ENCODE peak calls at places on chromosomes 5 and 9, in eight cellular contexts. E is neural progenitor cell, M is astrocyte, Y is GM23248, T is neuronal stem cell, C is H9, D is PC-3, R is adipocyte. S is an unnamed sample.
A peak's percentile ranks its signal among the peaks of the same experiment; 100 is the strongest.

GRCh38 chr9:5893591-5894236 is 3.0 kb downstream of the MLANA start:
- DNase-seq in R (no peak), M (no peak), Y (no peak), T (no peak), D (no peak), C (no peak), E (no peak), S (no peak)

GRCh38 chr9:92467511-92467910 is 14.8 kb downstream of the ASPN start:
- DNase-seq in R (no peak), E (no peak), D (no peak), T (no peak), M (no peak), Y (peak; percentile 5), C (no peak), S (no peak)

GRCh38 chr9:103802068-103802467 is 292.0 kb upstream of the SMC2 start:
- DNase-seq in C (no peak), D (no peak), Y (no peak), R (peak; percentile 18), M (peak; percentile 2), E (no peak), T (no peak), S (no peak)

GRCh38 chr9:78865757-78866156 is 568.8 kb downstream of the PSAT1 start:
- DNase-seq in M (no peak), Y (no peak), R (no peak), T (no peak), E (no peak), D (no peak), C (no peak), S (no peak)

GRCh38 chr5:114857951-114858401 is 311.7 kb downstream of the TRIM36 start:
- DNase-seq in C (peak; percentile 58), M (peak; percentile 4), E (peak; percentile 12), D (peak; percentile 2), R (peak; percentile 43), T (no peak), Y (peak; percentile 0), S (no peak)

GRCh38 chr5:149035282-149035882 is 27.5 kb downstream of the SH3TC2 start:
- DNase-seq in R (peak; percentile 92), M (peak; percentile 41), Y (peak; percentile 86), E (peak; percentile 77), C (peak; percentile 79), T (peak; percentile 48), D (peak; percentile 98), S (peak; percentile 56)

GRCh38 chr9:4662108-4662988 is at the start of gene PLPP6:
- DNase-seq in C (peak; percentile 95), Y (peak; percentile 94), T (peak; percentile 63), R (peak; percentile 94), E (peak; percentile 91), D (peak; percentile 90), M (peak; percentile 64), S (peak; percentile 78)

GRCh38 chr5:17258429-17258828 is 41.0 kb downstream of the BASP1 start:
- DNase-seq in Y (peak; percentile 65), D (peak; percentile 98), T (no peak), M (peak; percentile 45), E (no peak), C (no peak), R (no peak), S (no peak)

GRCh38 chr5:496028-496427 is 28.2 kb downstream of the SLC9A3 start:
- DNase-seq in Y (no peak), C (no peak), D (no peak), T (no peak), R (no peak), M (no peak), E (peak; percentile 34), S (no peak)

GRCh38 chr5:178339272-178339671 is 106.7 kb upstream of the PHYKPL start:
- DNase-seq in R (no peak), M (no peak), E (no peak), T (no peak), D (no peak), C (no peak), Y (no peak), S (no peak)

GRCh38 chr5:160493806-160494317 is 72.2 kb downstream of the PTTG1 start:
- DNase-seq in C (no peak), E (no peak), M (no peak), R (no peak), Y (peak; percentile 12), T (no peak), D (no peak), S (no peak)

GRCh38 chr9:16092627-16093091 is 539.8 kb downstream of the CCDC171 start:
- DNase-seq in T (no peak), R (peak; percentile 42), Y (no peak), M (no peak), D (no peak), E (no peak), C (no peak), S (peak; percentile 25)

GRCh38 chr9:127059648-127060365 is 62.6 kb downstream of the ANGPTL2 start:
- DNase-seq in T (no peak), D (no peak), R (no peak), M (no peak), Y (no peak), E (no peak), C (no peak), S (no peak)

GRCh38 chr5:125746936-125747335 is 676.3 kb upstream of the GRAMD2B start:
- DNase-seq in E (no peak), D (no peak), M (no peak), C (no peak), R (no peak), T (no peak), Y (no peak), S (no peak)

GRCh38 chr9:126147186-126147585 is 179.4 kb upstream of the MVB12B start:
- DNase-seq in E (no peak), R (no peak), T (no peak), Y (no peak), M (no peak), D (no peak), C (peak; percentile 26), S (no peak)

GRCh38 chr9:114250235-114250568 is 72.7 kb upstream of the ORM1 start:
- DNase-seq in D (no peak), C (no peak), Y (peak; percentile 96), T (no peak), M (peak; percentile 78), E (no peak), R (peak; percentile 99), S (no peak)

GRCh38 chr5:150442699-150443080 is 6.8 kb downstream of the RPS14 start:
- DNase-seq in T (no peak), D (no peak), R (no peak), M (no peak), E (no peak), C (no peak), Y (no peak), S (no peak)

GRCh38 chr9:76255781-76256455 is 138.3 kb downstream of the RFK start:
- DNase-seq in C (no peak), D (no peak), M (peak; percentile 98), Y (peak; percentile 98), R (peak; percentile 91), E (no peak), T (no peak), S (no peak)

GRCh38 chr5:163535290-163535689 is 29.9 kb downstream of the MAT2B start:
- DNase-seq in D (no peak), R (no peak), Y (no peak), M (no peak), T (no peak), E (no peak), C (no peak), S (no peak)

GRCh38 chr5:154002093-154002492 is 36.6 kb downstream of the FAM114A2 start:
- DNase-seq in E (no peak), M (peak; percentile 31), D (no peak), Y (peak; percentile 5), R (no peak), C (no peak), T (no peak), S (no peak)

GRCh38 chr5:168991311-168991710 is 309.6 kb downstream of the SLIT3 start:
- DNase-seq in T (no peak), R (no peak), D (peak; percentile 73), E (no peak), Y (no peak), M (no peak), C (peak; percentile 41), S (no peak)

GRCh38 chr5:145957388-145957787 is 21.0 kb downstream of the SH3RF2 start:
- DNase-seq in T (no peak), D (no peak), Y (no peak), E (no peak), R (no peak), C (no peak), M (no peak), S (no peak)

GRCh38 chr9:15317836-15318235 is 10.8 kb upstream of the TTC39B start:
- DNase-seq in T (no peak), M (peak; percentile 19), E (no peak), D (peak; percentile 7), Y (peak; percentile 53), C (no peak), R (no peak), S (no peak)

GRCh38 chr5:166493042-166493441 is 1798.4 kb upstream of the WWC1 start:
- DNase-seq in D (no peak), C (no peak), R (no peak), T (no peak), E (no peak), M (no peak), Y (no peak), S (no peak)

GRCh38 chr9:80874276-80874675 is 815.1 kb downstream of the TLE1 start:
- DNase-seq in C (no peak), Y (peak; percentile 42), T (no peak), M (peak; percentile 94), D (peak; percentile 80), R (peak; percentile 44), E (no peak), S (no peak)

GRCh38 chr9:136174779-136175744 is 29.9 kb downstream of the LHX3 start:
- DNase-seq in E (peak; percentile 71), D (no peak), Y (no peak), C (no peak), T (no peak), R (no peak), M (no peak), S (no peak)
- H3K27me3 ChIP-seq in E (no peaks in the 10 kb centered on the region), D (no peaks in the 10 kb centered on the region), Y (peaks cover 24% of the 10 kb centered on the region), C (no peaks in the 10 kb centered on the region), T (peaks cover 51% of the 10 kb centered on the region), R (peaks cover 37% of the 10 kb centered on the region), M (no peaks in the 10 kb centered on the region), S (no peaks in the 10 kb centered on the region)

GRCh38 chr9:125126019-125126746 is 17.1 kb downstream of the SCAI start:
- DNase-seq in R (peak; percentile 94), Y (peak; percentile 99), T (peak; percentile 6), D (peak; percentile 69), C (no peak), M (peak; percentile 100), E (no peak), S (peak; percentile 96)
- H3K9ac ChIP-seq in R (no peak overlapping the region), Y (peak overlapping the region; percentile 64), T (peak overlapping the region; percentile 50), D (no peak overlapping the region), C (no peak overlapping the region), M (no peak overlapping the region), E (no peak overlapping the region), S (peak overlapping the region; percentile 41)

DNA sequence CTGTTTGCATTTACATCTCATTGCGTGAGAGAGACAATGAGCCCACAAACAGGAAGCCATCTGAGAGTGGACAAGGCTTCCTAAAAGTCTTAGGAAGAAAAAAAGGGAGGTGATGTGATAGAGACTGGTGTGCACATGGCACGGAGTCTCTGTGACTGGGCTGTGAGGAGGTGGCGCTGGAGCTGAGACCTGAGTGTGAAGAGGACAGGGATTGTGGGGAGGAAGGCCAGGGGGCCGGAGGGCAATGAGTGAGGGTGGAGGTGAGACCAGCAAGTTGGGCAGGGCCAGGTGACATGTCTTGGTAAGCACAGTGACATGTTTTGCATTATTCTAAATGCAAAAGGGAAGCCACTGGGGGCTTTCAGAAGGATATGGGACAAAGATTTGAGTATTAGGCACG is 45.0 kb downstream of the TSPAN17 start:
- DNase-seq in E (no peak), R (no peak), Y (no peak), T (no peak), D (no peak), M (no peak), C (no peak), S (no peak)
- H3K27me3 ChIP-seq in E (no peaks in the 10 kb centered on the region), R (peaks cover 77% of the 10 kb centered on the region), Y (peaks cover 48% of the 10 kb centered on the region), T (peaks cover 53% of the 10 kb centered on the region), D (peaks cover 31% of the 10 kb centered on the region), M (peaks cover 56% of the 10 kb centered on the region), C (no peaks in the 10 kb centered on the region), S (peaks cover 53% of the 10 kb centered on the region)

GRCh38 chr5:139765040-139765408 is 30.6 kb upstream of the PSD2 start:
- DNase-seq in C (no peak), E (no peak), D (no peak), R (no peak), T (no peak), M (no peak), Y (no peak), S (no peak)
- H3K9ac ChIP-seq in C (no peak overlapping the region), E (no peak overlapping the region), D (no peak overlapping the region), R (no peak overlapping the region), T (peak overlapping the region; percentile 14), M (no peak overlapping the region), Y (no peak overlapping the region), S (peak overlapping the region; percentile 55)